ENCODE peak calls at places on chromosome 2, in nine cellular contexts. One of them, this sample, is unnamed.

GRCh38 chr2:163157891-163158511 is 319.4 kb upstream of the KCNH7 start:
- DNase-seq in foreskin fibroblast: peak; percentile 35
- DNase-seq in Caki2: no peak
- DNase-seq in NCI-H82: no peak
- DNase-seq in mesothelial cell of epicardium: no peak
- DNase-seq in activated CD4-positive, alpha-beta T cell treated with anti-CD3 and anti-CD28 coated beads, Interleukin-2, amount 50 U/mL, for 1 hour: no peak
- DNase-seq in hippocampal formation: no peak
- DNase-seq in NCI-H774: no peak
- DNase-seq in HFF-Myc: peak; percentile 10
- DNase-seq in this sample: peak; percentile 65

GRCh38 chr2:160747771-160748170 is 254.2 kb upstream of the RBMS1 start:
- DNase-seq in foreskin fibroblast: peak; percentile 85
- DNase-seq in Caki2: no peak
- DNase-seq in NCI-H82: no peak
- DNase-seq in mesothelial cell of epicardium: no peak
- DNase-seq in activated CD4-positive, alpha-beta T cell treated with anti-CD3 and anti-CD28 coated beads, Interleukin-2, amount 50 U/mL, for 1 hour: no peak
- DNase-seq in hippocampal formation: no peak
- DNase-seq in NCI-H774: no peak
- DNase-seq in HFF-Myc: peak; percentile 60
- DNase-seq in this sample: peak; percentile 39

GRCh38 chr2:195559431-195559914 is 97.6 kb upstream of the SLC39A10 start:
- DNase-seq in foreskin fibroblast: peak; percentile 83
- DNase-seq in Caki2: no peak
- DNase-seq in NCI-H82: no peak
- DNase-seq in mesothelial cell of epicardium: no peak
- DNase-seq in activated CD4-positive, alpha-beta T cell treated with anti-CD3 and anti-CD28 coated beads, Interleukin-2, amount 50 U/mL, for 1 hour: peak; percentile 57
- DNase-seq in hippocampal formation: no peak
- DNase-seq in NCI-H774: no peak
- DNase-seq in HFF-Myc: peak; percentile 88
- DNase-seq in this sample: no peak

GRCh38 chr2:190119257-190119656 is 56.7 kb upstream of the MSTN start:
- DNase-seq in foreskin fibroblast: no peak
- DNase-seq in Caki2: no peak
- DNase-seq in NCI-H82: no peak
- DNase-seq in mesothelial cell of epicardium: no peak
- DNase-seq in activated CD4-positive, alpha-beta T cell treated with anti-CD3 and anti-CD28 coated beads, Interleukin-2, amount 50 U/mL, for 1 hour: peak; percentile 2
- DNase-seq in hippocampal formation: peak; percentile 50
- DNase-seq in NCI-H774: no peak
- DNase-seq in HFF-Myc: no peak
- DNase-seq in this sample: peak; percentile 15

GRCh38 chr2:127255146-127255545 is 35.0 kb upstream of the CYP27C1 start:
- DNase-seq in foreskin fibroblast: no peak
- DNase-seq in Caki2: no peak
- DNase-seq in NCI-H82: no peak
- DNase-seq in mesothelial cell of epicardium: no peak
- DNase-seq in activated CD4-positive, alpha-beta T cell treated with anti-CD3 and anti-CD28 coated beads, Interleukin-2, amount 50 U/mL, for 1 hour: no peak
- DNase-seq in hippocampal formation: no peak
- DNase-seq in NCI-H774: no peak
- DNase-seq in HFF-Myc: no peak
- DNase-seq in this sample: no peak

GRCh38 chr2:210072922-210073509 is 70.6 kb downstream of the RPE start:
- DNase-seq in foreskin fibroblast: peak; percentile 29
- DNase-seq in Caki2: peak; percentile 43
- DNase-seq in NCI-H82: peak; percentile 38
- DNase-seq in mesothelial cell of epicardium: no peak
- DNase-seq in activated CD4-positive, alpha-beta T cell treated with anti-CD3 and anti-CD28 coated beads, Interleukin-2, amount 50 U/mL, for 1 hour: no peak
- DNase-seq in hippocampal formation: no peak
- DNase-seq in NCI-H774: no peak
- DNase-seq in HFF-Myc: peak; percentile 5
- DNase-seq in this sample: peak; percentile 78

GRCh38 chr2:43340066-43340465 is 113.7 kb upstream of the ZFP36L2 start:
- DNase-seq in foreskin fibroblast: peak; percentile 79
- DNase-seq in Caki2: no peak
- DNase-seq in NCI-H82: peak; percentile 22
- DNase-seq in mesothelial cell of epicardium: no peak
- DNase-seq in activated CD4-positive, alpha-beta T cell treated with anti-CD3 and anti-CD28 coated beads, Interleukin-2, amount 50 U/mL, for 1 hour: no peak
- DNase-seq in hippocampal formation: no peak
- DNase-seq in NCI-H774: no peak
- DNase-seq in HFF-Myc: no peak
- DNase-seq in this sample: peak; percentile 59

GRCh38 chr2:20650880-20651730 is at the start of gene HS1BP3:
- DNase-seq in foreskin fibroblast: peak; percentile 75
- DNase-seq in Caki2: peak; percentile 88
- DNase-seq in NCI-H82: peak; percentile 87
- DNase-seq in mesothelial cell of epicardium: peak; percentile 79
- DNase-seq in activated CD4-positive, alpha-beta T cell treated with anti-CD3 and anti-CD28 coated beads, Interleukin-2, amount 50 U/mL, for 1 hour: peak; percentile 84
- DNase-seq in hippocampal formation: peak; percentile 76
- DNase-seq in NCI-H774: peak; percentile 78
- DNase-seq in HFF-Myc: no peak
- DNase-seq in this sample: peak; percentile 77

GRCh38 chr2:238042849-238043584 is 17.8 kb upstream of the SCLY start:
- DNase-seq in foreskin fibroblast: no peak
- DNase-seq in Caki2: no peak
- DNase-seq in NCI-H82: no peak
- DNase-seq in mesothelial cell of epicardium: no peak
- DNase-seq in activated CD4-positive, alpha-beta T cell treated with anti-CD3 and anti-CD28 coated beads, Interleukin-2, amount 50 U/mL, for 1 hour: no peak
- DNase-seq in hippocampal formation: no peak
- DNase-seq in NCI-H774: no peak
- DNase-seq in HFF-Myc: no peak
- DNase-seq in this sample: peak; percentile 20

GRCh38 chr2:172298009-172298408 is 129.4 kb upstream of the ITGA6 start:
- DNase-seq in foreskin fibroblast: no peak
- DNase-seq in Caki2: no peak
- DNase-seq in NCI-H82: peak; percentile 43
- DNase-seq in mesothelial cell of epicardium: no peak
- DNase-seq in activated CD4-positive, alpha-beta T cell treated with anti-CD3 and anti-CD28 coated beads, Interleukin-2, amount 50 U/mL, for 1 hour: no peak
- DNase-seq in hippocampal formation: no peak
- DNase-seq in NCI-H774: no peak
- DNase-seq in HFF-Myc: no peak
- DNase-seq in this sample: no peak

GRCh38 chr2:26081601-26082000 is 47.7 kb downstream of the RAB10 start:
- DNase-seq in foreskin fibroblast: no peak
- DNase-seq in Caki2: no peak
- DNase-seq in NCI-H82: no peak
- DNase-seq in mesothelial cell of epicardium: no peak
- DNase-seq in activated CD4-positive, alpha-beta T cell treated with anti-CD3 and anti-CD28 coated beads, Interleukin-2, amount 50 U/mL, for 1 hour: no peak
- DNase-seq in hippocampal formation: no peak
- DNase-seq in NCI-H774: no peak
- DNase-seq in HFF-Myc: no peak
- DNase-seq in this sample: no peak

GRCh38 chr2:197793456-197793855 is 8.3 kb upstream of the BOLL start:
- DNase-seq in foreskin fibroblast: no peak
- DNase-seq in Caki2: no peak
- DNase-seq in NCI-H82: no peak
- DNase-seq in mesothelial cell of epicardium: no peak
- DNase-seq in activated CD4-positive, alpha-beta T cell treated with anti-CD3 and anti-CD28 coated beads, Interleukin-2, amount 50 U/mL, for 1 hour: no peak
- DNase-seq in hippocampal formation: no peak
- DNase-seq in NCI-H774: no peak
- DNase-seq in HFF-Myc: no peak
- DNase-seq in this sample: no peak

GRCh38 chr2:104853926-104854506 is at the start of gene POU3F3:
- DNase-seq in foreskin fibroblast: peak; percentile 21
- DNase-seq in Caki2: peak; percentile 100
- DNase-seq in NCI-H82: peak; percentile 83
- DNase-seq in mesothelial cell of epicardium: no peak
- DNase-seq in activated CD4-positive, alpha-beta T cell treated with anti-CD3 and anti-CD28 coated beads, Interleukin-2, amount 50 U/mL, for 1 hour: no peak
- DNase-seq in hippocampal formation: peak; percentile 99
- DNase-seq in NCI-H774: peak; percentile 83
- DNase-seq in HFF-Myc: no peak
- DNase-seq in this sample: no peak

GRCh38 chr2:194205568-194206227 is 1451.3 kb upstream of the SLC39A10 start:
- DNase-seq in foreskin fibroblast: no peak
- DNase-seq in Caki2: no peak
- DNase-seq in NCI-H82: no peak
- DNase-seq in mesothelial cell of epicardium: no peak
- DNase-seq in activated CD4-positive, alpha-beta T cell treated with anti-CD3 and anti-CD28 coated beads, Interleukin-2, amount 50 U/mL, for 1 hour: no peak
- DNase-seq in hippocampal formation: no peak
- DNase-seq in NCI-H774: no peak
- DNase-seq in HFF-Myc: no peak
- DNase-seq in this sample: no peak

This sample was measured in endothelial cell of umbilical vein.